ENCODE peak calls at places on chromosome 14, in five cellular contexts. O is endothelial cell of umbilical vein, N is stomach, H is transverse colon, T is upper lobe of left lung. Y is an unnamed sample.

GRCh38 chr14:85439696-85440328 is 90.1 kb upstream of the FLRT2 start:
- DNase-seq in H (no peak), T (no peak), N (no peak), O (peak), Y (no peak)

GRCh38 chr14:93462479-93462878 is 31.7 kb downstream of the UNC79 start:
- DNase-seq in O (no peak), T (no peak), H (no peak), N (no peak), Y (no peak)

GRCh38 chr14:74647061-74647833 is 35.2 kb upstream of the LTBP2 start:
- DNase-seq in H (no peak), N (no peak), T (no peak), O (no peak), Y (no peak)

GRCh38 chr14:95490727-95491451 is 25.6 kb downstream of the SYNE3 start:
- DNase-seq in T (no peak), O (no peak), N (no peak), H (peak), Y (no peak)

GRCh38 chr14:63991833-63992232 is 139.0 kb downstream of the SYNE2 start:
- DNase-seq in O (no peak), N (no peak), T (no peak), H (no peak), Y (no peak)

GRCh38 chr14:35365130-35366047 is 39.2 kb downstream of the NFKBIA start:
- DNase-seq in O (peak), H (peak), N (peak), T (peak), Y (peak)

GRCh38 chr14:72643317-72643801 is 250.5 kb downstream of the DPF3 start:
- DNase-seq in T (no peak), H (no peak), O (peak), N (no peak), Y (no peak)

GRCh38 chr14:99566009-99566389 is 38.0 kb downstream of the CCDC85C start:
- DNase-seq in H (no peak), N (peak), T (no peak), O (peak), Y (no peak)

GRCh38 chr14:96888593-96888992 is 91.4 kb downstream of the VRK1 start:
- DNase-seq in H (no peak), O (no peak), N (no peak), T (no peak), Y (no peak)

GRCh38 chr14:88289214-88289613 is 33.9 kb downstream of the KCNK10 start:
- DNase-seq in O (no peak), T (no peak), H (no peak), N (no peak), Y (no peak)

GRCh38 chr14:37712976-37713431 is 117.6 kb downstream of the TTC6 start:
- DNase-seq in T (no peak), H (no peak), N (no peak), O (no peak), Y (no peak)

GRCh38 chr14:59333668-59334067 is 131.5 kb downstream of the GPR135 start:
- DNase-seq in T (no peak), N (no peak), O (peak), H (no peak), Y (no peak)

GRCh38 chr14:86673523-86673969 is 1143.6 kb downstream of the FLRT2 start:
- DNase-seq in N (peak), T (no peak), H (no peak), O (no peak), Y (no peak)

GRCh38 chr14:47675489-47676300 is at the start of gene MDGA2:
- DNase-seq in H (no peak), N (no peak), O (no peak), T (peak), Y (no peak)

GRCh38 chr14:39266589-39266870 is 32.8 kb downstream of the MIA2 start:
- DNase-seq in O (no peak), N (peak), T (no peak), H (peak), Y (no peak)

GRCh38 chr14:100688051-100688450 is 38.6 kb upstream of the DLK1 start:
- DNase-seq in T (no peak), O (no peak), N (no peak), H (no peak), Y (no peak)

GRCh38 chr14:105294142-105294597 is 6.6 kb downstream of the BRF1 start:
- DNase-seq in O (peak), H (no peak), N (no peak), T (peak), Y (no peak)
- TF ChIP-seq POLR2A in O (no peak), H (no peak), N (no peak), T (no peak), Y (no peak)

DNA sequence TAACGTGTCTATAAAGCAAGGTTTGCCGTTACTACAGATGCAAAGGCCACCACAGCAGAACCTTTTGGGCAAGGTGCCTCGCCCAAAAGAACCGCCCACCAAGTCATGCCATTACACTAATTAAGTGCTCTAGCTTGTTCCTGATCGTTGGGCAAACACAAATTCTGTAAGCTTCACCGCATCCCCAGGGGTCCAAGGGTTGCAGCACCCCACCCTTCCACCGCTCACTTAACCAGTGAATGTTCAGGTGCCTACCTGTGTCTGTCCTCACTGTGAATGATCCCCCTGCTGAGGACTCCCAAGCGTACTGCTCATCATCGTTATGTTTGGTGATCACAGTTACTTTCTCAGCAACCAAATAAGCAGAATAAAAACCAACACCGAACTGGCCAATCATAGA is 1.3 kb downstream of the HSP90AA1 start:
- DNase-seq in O (no peak), T (no peak), N (no peak), H (peak), Y (peak)
- TF ChIP-seq POLR2AphosphoS5 in O (no peak), T (no peak), N (no peak), H (no peak), Y (no peak)

GRCh38 chr14:33556382-33557121 is 394.3 kb downstream of the EGLN3 start:
- DNase-seq in H (no peak), N (no peak), O (peak), T (no peak), Y (no peak)
- H3K4me3 ChIP-seq in H (no peak), N (no peak), O (no peak), T (no peak), Y (no peak)

GRCh38 chr14:50943943-50944646 is at the start of gene PYGL:
- DNase-seq in N (peak), O (peak), H (peak), T (peak), Y (no peak)
- TF ChIP-seq POLR2A in N (no peak), O (no peak), H (peak), T (no peak), Y (peak)